ENCODE peak calls at places on chromosomes 11 and 22, in ten cellular contexts. Z is stimulated activated CD4-positive, alpha-beta T cell treated with anti-CD3 and anti-CD28 coated beads, Interleukin-1b, Interleukin-23, amount 100 ng/mL, for 1 hour; N is lung; W is amniotic stem cell; K is activated CD8-positive, alpha-beta memory T cell treated with anti-CD3 and anti-CD28 coated beads for 4 hours; F is RPMI8226; Q is HS-5; H is HAP-1; M is NCI-H524; G is RWPE1. U is an unnamed sample.

GRCh38 chr11:35364101-35364780 is 55.1 kb downstream of the SLC1A2 start:
- DNase-seq in H (no peak), F (no peak), Z (no peak), M (no peak), W (peak; percentile 70), K (no peak), Q (peak; percentile 76), N (peak; percentile 74), G (peak; percentile 82), U (no peak)

GRCh38 chr11:27557223-27557622 is 50.7 kb upstream of the LIN7C start:
- DNase-seq in K (no peak), Q (no peak), H (no peak), Z (no peak), F (no peak), W (no peak), M (no peak), N (no peak), G (no peak), U (no peak)

GRCh38 chr11:17640493-17641164 is 78.7 kb upstream of the MYOD1 start:
- DNase-seq in K (no peak), M (peak; percentile 59), Z (no peak), Q (no peak), F (no peak), W (no peak), H (no peak), G (no peak), N (no peak), U (no peak)

GRCh38 chr11:73366265-73366610 is 10.0 kb upstream of the RELT start:
- DNase-seq in W (no peak), M (no peak), Z (no peak), H (no peak), F (no peak), N (no peak), G (no peak), K (no peak), Q (no peak), U (peak; percentile 59)

GRCh38 chr11:124846058-124846719 is 19.0 kb upstream of the ROBO3 start:
- DNase-seq in W (no peak), N (no peak), Z (no peak), G (no peak), H (no peak), K (no peak), M (no peak), F (no peak), Q (no peak), U (no peak)

GRCh38 chr22:46091277-46091977 is 58.9 kb upstream of the PPARA start:
- DNase-seq in G (no peak), M (no peak), Q (no peak), N (no peak), W (no peak), K (no peak), F (no peak), Z (no peak), H (no peak), U (no peak)

GRCh38 chr11:111324277-111324720 is 26.0 kb downstream of the POU2AF3 start:
- DNase-seq in K (no peak), M (no peak), N (no peak), G (no peak), F (no peak), Q (no peak), H (no peak), W (peak; percentile 14), Z (no peak), U (no peak)

GRCh38 chr11:45341379-45341778 is 55.2 kb upstream of the SYT13 start:
- DNase-seq in N (no peak), M (no peak), W (no peak), F (peak; percentile 8), K (no peak), Z (no peak), H (no peak), Q (no peak), G (no peak), U (no peak)

GRCh38 chr11:92222701-92223100 is 1.9 kb upstream of the FAT3 start:
- DNase-seq in K (no peak), Q (no peak), H (no peak), N (no peak), M (peak; percentile 11), F (no peak), W (no peak), Z (no peak), G (no peak), U (no peak)

GRCh38 chr22:19756288-19757128 is 4.1 kb upstream of the TBX1 start:
- DNase-seq in F (peak; percentile 60), N (peak; percentile 61), W (no peak), H (peak; percentile 36), Z (peak; percentile 44), M (peak; percentile 40), Q (no peak), G (peak; percentile 67), K (peak; percentile 23), U (peak; percentile 68)

GRCh38 chr22:27668828-27669797 is 132.4 kb downstream of the MN1 start:
- DNase-seq in G (peak; percentile 70), W (no peak), N (no peak), F (peak; percentile 13), H (no peak), M (peak; percentile 95), K (no peak), Q (peak; percentile 3), Z (no peak), U (no peak)

GRCh38 chr11:113376156-113376555 is 11.4 kb upstream of the ANKK1 start:
- DNase-seq in M (peak; percentile 85), F (no peak), K (no peak), H (no peak), W (no peak), Z (no peak), G (no peak), N (no peak), Q (no peak), U (no peak)

GRCh38 chr11:126188332-126189108 is 22.9 kb downstream of the RPUSD4 start:
- DNase-seq in Z (no peak), W (no peak), Q (no peak), G (no peak), M (no peak), F (peak; percentile 88), N (no peak), H (no peak), K (no peak), U (peak; percentile 89)

GRCh38 chr11:94131363-94132115 is 2.9 kb downstream of the PANX1 start:
- DNase-seq in H (no peak), N (no peak), Z (no peak), Q (peak; percentile 19), W (no peak), F (no peak), G (no peak), K (no peak), M (no peak), U (no peak)

GRCh38 chr22:48365386-48365785 is 1462.3 kb downstream of the BRD1 start:
- DNase-seq in W (no peak), H (no peak), Q (no peak), K (no peak), F (no peak), G (no peak), M (no peak), N (no peak), Z (no peak), U (no peak)

GRCh38 chr22:21657361-21658118 is 8.3 kb upstream of the PPIL2 start:
- DNase-seq in G (peak; percentile 60), W (no peak), Z (peak; percentile 60), K (no peak), F (peak; percentile 79), Q (no peak), M (peak; percentile 91), H (peak; percentile 78), N (peak; percentile 66), U (peak; percentile 85)

GRCh38 chr11:2136209-2136951 is 2.8 kb downstream of the IGF2 start:
- DNase-seq in Q (no peak), N (no peak), F (no peak), M (no peak), Z (no peak), H (no peak), G (no peak), K (no peak), W (no peak), U (no peak)

GRCh38 chr11:88683024-88683423 is 345.5 kb upstream of the CTSC start:
- DNase-seq in Z (no peak), Q (no peak), M (no peak), F (no peak), N (no peak), G (no peak), H (no peak), K (no peak), W (no peak), U (no peak)

GRCh38 chr11:44793350-44794090 is 66.8 kb downstream of the TSPAN18 start:
- DNase-seq in Z (no peak), N (no peak), G (no peak), Q (no peak), H (no peak), F (no peak), M (peak; percentile 91), W (no peak), K (no peak), U (no peak)

GRCh38 chr11:64352099-64353005 is 6.6 kb upstream of the RPS6KA4 start:
- DNase-seq in G (no peak), H (no peak), Z (no peak), Q (no peak), M (no peak), N (no peak), F (no peak), K (no peak), W (no peak), U (no peak)

GRCh38 chr11:111148116-111148515 is 97.4 kb upstream of the POU2AF2 start:
- DNase-seq in Q (no peak), Z (no peak), F (no peak), M (no peak), K (no peak), N (no peak), G (no peak), H (no peak), W (no peak), U (no peak)

GRCh38 chr11:44690651-44691050 is 36.1 kb upstream of the TSPAN18 start:
- DNase-seq in M (peak; percentile 69), G (no peak), K (no peak), F (no peak), N (no peak), W (no peak), Q (no peak), H (no peak), Z (no peak), U (no peak)

GRCh38 chr11:125626381-125626950 is 1.5 kb downstream of the CHEK1 start:
- DNase-seq in Q (no peak), M (no peak), G (no peak), N (no peak), K (no peak), Z (no peak), W (peak; percentile 16), F (peak; percentile 69), H (no peak), U (peak; percentile 77)

GRCh38 chr11:27694992-27695391 is 5.3 kb downstream of the BDNF start:
- DNase-seq in G (no peak), W (no peak), H (peak; percentile 27), M (peak; percentile 37), F (no peak), N (no peak), K (no peak), Q (no peak), Z (no peak), U (peak; percentile 16)

GRCh38 chr11:10322401-10322800 is 17.5 kb downstream of the ADM start:
- DNase-seq in H (no peak), K (no peak), G (no peak), Q (no peak), F (no peak), W (no peak), N (no peak), M (no peak), Z (no peak), U (no peak)

GRCh38 chr11:121352301-121352891 is 59.8 kb downstream of the SC5D start:
- DNase-seq in W (no peak), F (no peak), Z (no peak), M (peak; percentile 78), Q (no peak), K (no peak), H (no peak), G (no peak), N (no peak), U (no peak)

GRCh38 chr11:7846003-7846402 is 49.3 kb upstream of the OR5P2 start:
- DNase-seq in M (no peak), H (no peak), G (no peak), Q (peak; percentile 19), N (no peak), K (no peak), F (no peak), Z (no peak), W (no peak), U (no peak)

GRCh38 chr11:117910525-117910924 is 18.7 kb downstream of the TMPRSS13 start:
- DNase-seq in M (no peak), G (no peak), K (no peak), W (no peak), F (no peak), H (no peak), Q (no peak), N (no peak), Z (no peak), U (no peak)